ENCODE peak calls at places on chromosome 18, in four cellular contexts. O, H, M and K are unnamed samples.

GRCh38 chr18:48994044-48994651 is 43.4 kb upstream of the SMAD7 start:
- DNase-seq in O (peak; percentile 96), H (no peak), M (no peak), K (no peak)

GRCh38 chr18:11561293-11561692 is 48.1 kb upstream of the SLC35G4 start:
- DNase-seq in O (no peak), H (no peak), M (no peak), K (no peak)

GRCh38 chr18:36195427-36196122 is 8.3 kb downstream of the MOCOS start:
- DNase-seq in O (no peak), H (no peak), M (no peak), K (no peak)

GRCh38 chr18:59663096-59663495 is 34.1 kb downstream of the CCBE1 start:
- DNase-seq in O (no peak), H (no peak), M (no peak), K (no peak)

GRCh38 chr18:33720133-33720532 is 142.1 kb downstream of the ASXL3 start:
- DNase-seq in O (no peak), H (no peak), M (no peak), K (no peak)

GRCh38 chr18:62128157-62128556 is 58.7 kb downstream of the PIGN start:
- DNase-seq in O (peak; percentile 62), H (no peak), M (no peak), K (no peak)

GRCh38 chr18:73688851-73689659 is 458.6 kb downstream of the FBXO15 start:
- DNase-seq in O (peak; percentile 97), H (no peak), M (no peak), K (no peak)

GRCh38 chr18:22710628-22711380 is 222.3 kb upstream of the RBBP8 start:
- DNase-seq in O (no peak), H (no peak), M (no peak), K (no peak)

GRCh38 chr18:7953085-7953958 is 386.2 kb downstream of the PTPRM start:
- DNase-seq in O (no peak), H (no peak), M (no peak), K (no peak)

GRCh38 chr18:25164837-25165791 is 186.9 kb downstream of the ZNF521 start:
- DNase-seq in O (peak; percentile 32), H (no peak), M (no peak), K (no peak)

GRCh38 chr18:44680271-44681038 is at the start of gene SETBP1:
- DNase-seq in O (no peak), H (peak; percentile 32), M (no peak), K (peak; percentile 65)

GRCh38 chr18:39751926-39752325 is 2186.3 kb upstream of the CELF4 start:
- DNase-seq in O (no peak), H (no peak), M (no peak), K (no peak)

GRCh38 chr18:3995476-3996102 is 459.5 kb downstream of the DLGAP1 start:
- DNase-seq in O (peak; percentile 22), H (peak; percentile 38), M (peak; percentile 66), K (no peak)

GRCh38 chr18:76482971-76483691 is 11.9 kb downstream of the ZNF516 start:
- DNase-seq in O (no peak), H (no peak), M (peak; percentile 63), K (no peak)

GRCh38 chr18:22176282-22176621 is 6.9 kb downstream of the GATA6 start:
- DNase-seq in O (no peak), H (no peak), M (no peak), K (no peak)

GRCh38 chr18:3458378-3458777 is 8.4 kb downstream of the TGIF1 start:
- DNase-seq in O (no peak), H (no peak), M (no peak), K (no peak)

GRCh38 chr18:46641917-46642316 is 15.1 kb downstream of the LOXHD1 start:
- DNase-seq in O (no peak), H (no peak), M (no peak), K (no peak)

GRCh38 chr18:70991577-70991976 is 702.7 kb downstream of the SOCS6 start:
- DNase-seq in O (no peak), H (no peak), M (no peak), K (no peak)

GRCh38 chr18:34783485-34783884 is 73.4 kb downstream of the DTNA start:
- DNase-seq in O (peak; percentile 12), H (no peak), M (no peak), K (no peak)

GRCh38 chr18:42028232-42028832 is 73.3 kb downstream of the PIK3C3 start:
- DNase-seq in O (peak; percentile 32), H (peak; percentile 16), M (peak; percentile 42), K (no peak)

GRCh38 chr18:72427721-72428120 is 116.4 kb downstream of the CBLN2 start:
- DNase-seq in O (no peak), H (no peak), M (no peak), K (no peak)

GRCh38 chr18:42363446-42363845 is 408.4 kb downstream of the PIK3C3 start:
- DNase-seq in O (no peak), H (no peak), M (no peak), K (no peak)

GRCh38 chr18:34153711-34154110 is 71.0 kb downstream of the NOL4 start:
- DNase-seq in O (no peak), H (no peak), M (peak; percentile 18), K (no peak)

GRCh38 chr18:45464619-45465018 is 150.7 kb upstream of the SLC14A2 start:
- DNase-seq in O (no peak), H (no peak), M (no peak), K (peak; percentile 27)

GRCh38 chr18:54947115-54947514 is 12.1 kb downstream of the CCDC68 start:
- DNase-seq in O (no peak), H (no peak), M (no peak), K (no peak)

GRCh38 chr18:58398648-58399398 is 230.1 kb downstream of the ALPK2 start:
- DNase-seq in O (no peak), H (no peak), M (no peak), K (no peak)

GRCh38 chr18:73884868-73885267 is 262.8 kb downstream of the FBXO15 start:
- DNase-seq in O (no peak), H (no peak), M (no peak), K (no peak)